ENCODE peak calls at places on chromosome 21, in seven cellular contexts. One of them, this sample, is unnamed.

GRCh38 chr21:15204140-15204774 is 139.5 kb upstream of the NRIP1 start:
- DNase-seq in nephron progenitor cell: no peak
- DNase-seq in GM20000: no peak
- DNase-seq in tibial artery: no peak
- DNase-seq in H9: no peak
- DNase-seq in fibroblast of lung: no peak
- DNase-seq in AG09319: no peak
- DNase-seq in this sample: no peak

GRCh38 chr21:25428537-25428936 is 178.7 kb downstream of the MRPL39 start:
- DNase-seq in nephron progenitor cell: no peak
- DNase-seq in GM20000: no peak
- DNase-seq in AG09319: no peak
- DNase-seq in fibroblast of lung: peak; percentile 1
- DNase-seq in H9: no peak
- DNase-seq in tibial artery: no peak
- DNase-seq in this sample: no peak

GRCh38 chr21:44571296-44571695 is 2.2 kb upstream of the KRTAP10-4 start:
- DNase-seq in GM20000: no peak
- DNase-seq in AG09319: no peak
- DNase-seq in nephron progenitor cell: no peak
- DNase-seq in fibroblast of lung: no peak
- DNase-seq in H9: no peak
- DNase-seq in tibial artery: no peak
- DNase-seq in this sample: no peak

GRCh38 chr21:25313891-25314646 is 293.2 kb downstream of the MRPL39 start:
- DNase-seq in nephron progenitor cell: no peak
- DNase-seq in AG09319: peak; percentile 25
- DNase-seq in H9: no peak
- DNase-seq in fibroblast of lung: peak; percentile 70
- DNase-seq in tibial artery: no peak
- DNase-seq in GM20000: no peak
- DNase-seq in this sample: peak; percentile 67

GRCh38 chr21:33940164-33940563 is 24.6 kb upstream of the ATP5PO start:
- DNase-seq in GM20000: no peak
- DNase-seq in AG09319: no peak
- DNase-seq in tibial artery: no peak
- DNase-seq in H9: no peak
- DNase-seq in fibroblast of lung: peak; percentile 62
- DNase-seq in nephron progenitor cell: no peak
- DNase-seq in this sample: peak; percentile 75

GRCh38 chr21:17903029-17903806 is 84.1 kb upstream of the C21orf91 start:
- DNase-seq in AG09319: no peak
- DNase-seq in GM20000: peak; percentile 44
- DNase-seq in H9: no peak
- DNase-seq in tibial artery: no peak
- DNase-seq in fibroblast of lung: peak; percentile 73
- DNase-seq in nephron progenitor cell: no peak
- DNase-seq in this sample: peak; percentile 62

GRCh38 chr21:31733521-31734149 is 1.7 kb upstream of the SCAF4 start:
- DNase-seq in tibial artery: no peak
- DNase-seq in fibroblast of lung: no peak
- DNase-seq in H9: no peak
- DNase-seq in nephron progenitor cell: no peak
- DNase-seq in AG09319: no peak
- DNase-seq in GM20000: peak; percentile 47
- DNase-seq in this sample: no peak

GRCh38 chr21:41581592-41582228 is 73.8 kb upstream of the TMPRSS2 start:
- DNase-seq in H9: no peak
- DNase-seq in GM20000: no peak
- DNase-seq in AG09319: no peak
- DNase-seq in fibroblast of lung: no peak
- DNase-seq in nephron progenitor cell: no peak
- DNase-seq in tibial artery: no peak
- DNase-seq in this sample: no peak

GRCh38 chr21:41825216-41825615 is 53.9 kb downstream of the PRDM15 start:
- DNase-seq in tibial artery: no peak
- DNase-seq in H9: no peak
- DNase-seq in nephron progenitor cell: no peak
- DNase-seq in GM20000: no peak
- DNase-seq in AG09319: no peak
- DNase-seq in fibroblast of lung: no peak
- DNase-seq in this sample: no peak

GRCh38 chr21:29499734-29500343 is 201.1 kb downstream of the BACH1 start:
- DNase-seq in nephron progenitor cell: peak; percentile 10
- DNase-seq in GM20000: no peak
- DNase-seq in AG09319: no peak
- DNase-seq in tibial artery: no peak
- DNase-seq in H9: peak; percentile 79
- DNase-seq in fibroblast of lung: peak; percentile 43
- DNase-seq in this sample: no peak
- TF ChIP-seq CTCF in nephron progenitor cell: peak; percentile 48
- TF ChIP-seq CTCF in GM20000: no peak
- TF ChIP-seq CTCF in AG09319: peak; percentile 37
- TF ChIP-seq CTCF in tibial artery: no peak
- TF ChIP-seq CTCF in H9: peak; percentile 95
- TF ChIP-seq CTCF in fibroblast of lung: peak; percentile 38
- TF ChIP-seq CTCF in this sample: peak; percentile 26

GRCh38 chr21:36104306-36105300 is 30.3 kb upstream of the CBR3 start:
- DNase-seq in H9: peak; percentile 72
- DNase-seq in nephron progenitor cell: peak; percentile 80
- DNase-seq in AG09319: no peak
- DNase-seq in fibroblast of lung: peak; percentile 53
- DNase-seq in tibial artery: no peak
- DNase-seq in GM20000: no peak
- DNase-seq in this sample: peak; percentile 46
- TF ChIP-seq CTCF in H9: peak; percentile 88
- TF ChIP-seq CTCF in nephron progenitor cell: peak; percentile 67
- TF ChIP-seq CTCF in AG09319: peak; percentile 47
- TF ChIP-seq CTCF in fibroblast of lung: peak; percentile 54
- TF ChIP-seq CTCF in tibial artery: peak; percentile 41
- TF ChIP-seq CTCF in GM20000: no peak
- TF ChIP-seq CTCF in this sample: peak; percentile 65

DNA sequence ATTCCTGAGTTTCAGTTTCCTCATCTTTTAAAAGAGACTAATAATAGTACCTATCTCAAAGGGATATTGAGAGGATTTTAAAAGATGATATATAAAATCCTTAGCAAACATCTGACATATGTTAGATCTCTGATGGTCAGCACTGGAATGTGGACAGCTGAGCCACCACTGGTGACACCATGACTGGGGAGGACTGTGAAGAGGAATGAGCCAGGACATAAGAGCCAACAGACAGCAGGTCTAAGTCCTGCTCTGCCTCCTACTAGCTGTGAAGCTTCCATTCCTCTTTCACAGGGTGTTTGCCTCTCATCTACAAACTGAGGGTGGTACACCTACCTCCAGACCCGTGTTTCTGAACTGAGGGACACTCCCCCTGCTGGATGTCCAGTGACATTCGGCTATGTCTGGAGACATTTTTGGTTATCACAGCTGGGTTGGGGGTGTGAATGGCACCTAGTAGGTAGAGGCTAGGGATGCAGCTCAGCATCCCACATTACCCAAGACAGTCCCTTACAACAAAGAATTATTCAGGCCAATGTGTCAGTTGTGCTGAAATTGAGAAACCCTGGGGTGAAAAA is 109.1 kb upstream of the OLIG2 start:
- DNase-seq in AG09319: no peak
- DNase-seq in fibroblast of lung: no peak
- DNase-seq in nephron progenitor cell: no peak
- DNase-seq in H9: no peak
- DNase-seq in GM20000: no peak
- DNase-seq in tibial artery: no peak
- DNase-seq in this sample: no peak
- TF ChIP-seq CTCF in AG09319: peak; percentile 6
- TF ChIP-seq CTCF in fibroblast of lung: peak; percentile 30
- TF ChIP-seq CTCF in nephron progenitor cell: no peak
- TF ChIP-seq CTCF in H9: peak; percentile 55
- TF ChIP-seq CTCF in GM20000: no peak
- TF ChIP-seq CTCF in tibial artery: no peak
- TF ChIP-seq CTCF in this sample: peak; percentile 20

DNA sequence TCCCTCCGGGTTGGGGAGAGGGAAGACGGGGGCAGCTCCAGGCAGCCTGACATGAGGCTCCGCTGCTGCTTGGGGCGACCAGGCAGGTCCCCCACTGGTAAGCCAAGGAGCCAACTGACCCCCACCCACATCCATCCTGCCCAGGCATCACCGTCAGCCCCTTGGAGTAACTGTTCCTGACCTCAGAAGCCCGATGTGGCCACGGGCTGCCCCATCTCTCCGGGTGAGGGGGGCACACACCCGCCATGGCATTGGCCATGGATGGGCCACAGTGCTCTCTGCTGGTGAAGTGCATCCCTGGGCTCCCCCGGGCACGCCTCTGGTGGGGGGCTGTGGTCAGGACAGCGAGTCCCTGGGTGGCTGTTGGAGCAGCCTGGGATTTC is 100.0 kb downstream of the CRYAA start:
- DNase-seq in H9: no peak
- DNase-seq in nephron progenitor cell: no peak
- DNase-seq in GM20000: no peak
- DNase-seq in fibroblast of lung: no peak
- DNase-seq in AG09319: no peak
- DNase-seq in tibial artery: no peak
- DNase-seq in this sample: no peak
- TF ChIP-seq CTCF in H9: no peak
- TF ChIP-seq CTCF in nephron progenitor cell: no peak
- TF ChIP-seq CTCF in GM20000: no peak
- TF ChIP-seq CTCF in fibroblast of lung: no peak
- TF ChIP-seq CTCF in AG09319: no peak
- TF ChIP-seq CTCF in tibial artery: no peak
- TF ChIP-seq CTCF in this sample: no peak

DNA sequence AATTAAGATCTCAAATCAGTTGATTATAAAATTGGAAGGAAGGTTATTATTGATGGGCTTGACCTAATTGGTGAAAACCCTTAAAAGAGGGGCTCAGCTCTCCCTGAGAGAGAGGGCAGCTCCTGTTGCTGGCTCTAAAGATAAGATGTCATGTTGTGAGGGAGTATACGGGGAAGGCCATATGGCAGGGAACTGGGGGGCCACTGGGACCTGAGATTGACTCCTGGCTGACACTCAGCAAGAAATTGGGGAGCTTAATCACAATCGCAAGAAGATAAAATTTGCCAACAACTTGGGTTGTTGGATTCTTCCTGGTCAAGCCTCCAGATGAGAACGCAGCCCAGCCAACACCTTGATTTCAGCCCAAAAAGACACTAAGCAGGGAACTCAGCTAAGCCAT is 69.7 kb upstream of the KCNJ6 start:
- DNase-seq in H9: no peak
- DNase-seq in GM20000: no peak
- DNase-seq in AG09319: no peak
- DNase-seq in nephron progenitor cell: no peak
- DNase-seq in tibial artery: no peak
- DNase-seq in fibroblast of lung: no peak
- DNase-seq in this sample: no peak
- TF ChIP-seq CTCF in H9: no peak
- TF ChIP-seq CTCF in GM20000: no peak
- TF ChIP-seq CTCF in AG09319: no peak
- TF ChIP-seq CTCF in nephron progenitor cell: no peak
- TF ChIP-seq CTCF in tibial artery: no peak
- TF ChIP-seq CTCF in fibroblast of lung: no peak
- TF ChIP-seq CTCF in this sample: no peak

GRCh38 chr21:37932936-37933335 is 16.7 kb upstream of the KCNJ6 start:
- DNase-seq in AG09319: no peak
- DNase-seq in H9: no peak
- DNase-seq in tibial artery: no peak
- DNase-seq in fibroblast of lung: no peak
- DNase-seq in GM20000: no peak
- DNase-seq in nephron progenitor cell: no peak
- DNase-seq in this sample: no peak

GRCh38 chr21:37927711-37928110 is 11.5 kb upstream of the KCNJ6 start:
- DNase-seq in GM20000: no peak
- DNase-seq in fibroblast of lung: no peak
- DNase-seq in tibial artery: no peak
- DNase-seq in nephron progenitor cell: no peak
- DNase-seq in H9: no peak
- DNase-seq in AG09319: no peak
- DNase-seq in this sample: no peak
- TF ChIP-seq CTCF in GM20000: no peak
- TF ChIP-seq CTCF in fibroblast of lung: no peak
- TF ChIP-seq CTCF in tibial artery: no peak
- TF ChIP-seq CTCF in nephron progenitor cell: no peak
- TF ChIP-seq CTCF in H9: no peak
- TF ChIP-seq CTCF in AG09319: no peak
- TF ChIP-seq CTCF in this sample: no peak

GRCh38 chr21:45612096-45613019 is 31.2 kb upstream of the PCBP3 start:
- DNase-seq in tibial artery: peak; percentile 47
- DNase-seq in AG09319: no peak
- DNase-seq in nephron progenitor cell: no peak
- DNase-seq in fibroblast of lung: peak; percentile 89
- DNase-seq in GM20000: no peak
- DNase-seq in H9: peak; percentile 18
- DNase-seq in this sample: peak; percentile 50

GRCh38 chr21:45613396-45613795 is 30.1 kb upstream of the PCBP3 start:
- DNase-seq in fibroblast of lung: no peak
- DNase-seq in tibial artery: peak; percentile 48
- DNase-seq in AG09319: no peak
- DNase-seq in GM20000: no peak
- DNase-seq in nephron progenitor cell: no peak
- DNase-seq in H9: peak; percentile 18
- DNase-seq in this sample: no peak

GRCh38 chr21:45613881-45614280 is 29.6 kb upstream of the PCBP3 start:
- DNase-seq in AG09319: no peak
- DNase-seq in H9: peak; percentile 16
- DNase-seq in GM20000: no peak
- DNase-seq in fibroblast of lung: no peak
- DNase-seq in nephron progenitor cell: no peak
- DNase-seq in tibial artery: peak; percentile 5
- DNase-seq in this sample: no peak

GRCh38 chr21:45617021-45617930 is 26.2 kb upstream of the PCBP3 start:
- DNase-seq in AG09319: no peak
- DNase-seq in nephron progenitor cell: peak; percentile 46
- DNase-seq in fibroblast of lung: no peak
- DNase-seq in tibial artery: peak; percentile 54
- DNase-seq in H9: peak; percentile 53
- DNase-seq in GM20000: no peak
- DNase-seq in this sample: no peak

GRCh38 chr21:45615145-45615711 is 28.3 kb upstream of the PCBP3 start:
- DNase-seq in H9: peak; percentile 20
- DNase-seq in tibial artery: peak; percentile 49
- DNase-seq in fibroblast of lung: no peak
- DNase-seq in GM20000: peak; percentile 76
- DNase-seq in nephron progenitor cell: no peak
- DNase-seq in AG09319: no peak
- DNase-seq in this sample: peak; percentile 33
- TF ChIP-seq CTCF in H9: no peak
- TF ChIP-seq CTCF in tibial artery: no peak
- TF ChIP-seq CTCF in fibroblast of lung: no peak
- TF ChIP-seq CTCF in GM20000: no peak
- TF ChIP-seq CTCF in nephron progenitor cell: no peak
- TF ChIP-seq CTCF in AG09319: no peak
- TF ChIP-seq CTCF in this sample: no peak

This sample was measured in fibroblast of the aortic adventitia.